ENCODE peak calls at places on chromosomes 13 and 19, in ten cellular contexts. P is stimulated activated naive CD4-positive, alpha-beta T cell; A is progenitor cell of endocrine pancreas; E is WTC11; F is DMS 273 treated with DMSO at 0.1 percent for 48 hours; K is CD8-positive, alpha-beta memory T cell; S is Calu3; D is adrenal gland; V is DMS153; B is iris pigment epithelial cell. W is an unnamed sample.

GRCh38 chr19:1936430-1936829 is 4.5 kb upstream of the CSNK1G2 start:
- DNase-seq in P (no peak), A (no peak), E (no peak), F (no peak), K (no peak), S (no peak), D (no peak), V (no peak), B (no peak), W (no peak)

GRCh38 chr13:76512676-76513277 is 373.4 kb downstream of the KCTD12 start:
- DNase-seq in P (no peak), A (no peak), E (no peak), F (peak; percentile 90), K (no peak), S (no peak), D (no peak), V (peak; percentile 92), B (peak; percentile 99), W (no peak)

GRCh38 chr19:12801466-12802266 is at the start of the genes PRDX2 and THSD8:
- DNase-seq in P (peak; percentile 31), A (peak; percentile 84), E (peak; percentile 82), F (peak; percentile 27), K (peak; percentile 65), S (peak; percentile 71), D (peak; percentile 89), V (peak; percentile 28), B (peak; percentile 72), W (peak; percentile 92)

GRCh38 chr19:49710372-49710951 is 19.5 kb downstream of the CPT1C start:
- DNase-seq in P (no peak), A (no peak), E (no peak), F (no peak), K (no peak), S (no peak), D (peak; percentile 41), V (no peak), B (peak; percentile 55), W (no peak)

GRCh38 chr13:65217459-65217858 is 2012.7 kb downstream of the PCDH9 start:
- DNase-seq in P (no peak), A (no peak), E (no peak), F (no peak), K (no peak), S (no peak), D (no peak), V (no peak), B (no peak), W (no peak)

GRCh38 chr13:50529154-50529882 is 314.2 kb downstream of the DLEU7 start:
- DNase-seq in P (no peak), A (no peak), E (peak; percentile 35), F (peak; percentile 71), K (no peak), S (peak; percentile 34), D (peak; percentile 80), V (peak; percentile 68), B (peak; percentile 82), W (peak; percentile 90)

GRCh38 chr19:4524808-4525562 is 6.7 kb upstream of the PLIN4 start:
- DNase-seq in P (peak; percentile 4), A (peak; percentile 51), E (peak; percentile 87), F (no peak), K (peak; percentile 43), S (peak; percentile 69), D (peak; percentile 61), V (peak; percentile 16), B (peak; percentile 27), W (peak; percentile 90)

GRCh38 chr19:7690779-7691258 is 10.2 kb downstream of the TRAPPC5 start:
- DNase-seq in P (no peak), A (no peak), E (no peak), F (no peak), K (no peak), S (no peak), D (no peak), V (no peak), B (no peak), W (no peak)

GRCh38 chr13:30318026-30318425 is 10.7 kb upstream of the KATNAL1 start:
- DNase-seq in P (no peak), A (no peak), E (no peak), F (no peak), K (no peak), S (no peak), D (no peak), V (no peak), B (no peak), W (no peak)

GRCh38 chr19:21907516-21907915 is 71.5 kb upstream of the ZNF43 start:
- DNase-seq in P (no peak), A (no peak), E (no peak), F (no peak), K (no peak), S (no peak), D (no peak), V (no peak), B (no peak), W (no peak)

GRCh38 chr13:42001580-42001979 is 40.7 kb upstream of the VWA8 start:
- DNase-seq in P (no peak), A (no peak), E (peak; percentile 16), F (no peak), K (no peak), S (peak; percentile 7), D (peak; percentile 67), V (no peak), B (peak; percentile 94), W (no peak)

GRCh38 chr13:84870190-84870589 is 929.0 kb downstream of the SLITRK6 start:
- DNase-seq in P (no peak), A (no peak), E (peak; percentile 25), F (no peak), K (no peak), S (no peak), D (no peak), V (no peak), B (no peak), W (no peak)

GRCh38 chr13:44273991-44274810 is 99.4 kb upstream of the SERP2 start:
- DNase-seq in P (peak; percentile 74), A (no peak), E (no peak), F (no peak), K (peak; percentile 78), S (peak; percentile 2), D (no peak), V (peak; percentile 62), B (peak; percentile 85), W (no peak)

GRCh38 chr13:113559061-113559460 is 25.5 kb upstream of the TFDP1 start:
- DNase-seq in P (no peak), A (no peak), E (no peak), F (no peak), K (no peak), S (no peak), D (no peak), V (no peak), B (no peak), W (peak; percentile 41)

GRCh38 chr13:52459668-52460067 is 4.4 kb downstream of the CKAP2 start:
- DNase-seq in P (no peak), A (no peak), E (no peak), F (no peak), K (no peak), S (no peak), D (peak; percentile 16), V (no peak), B (peak; percentile 86), W (no peak)

GRCh38 chr13:31987535-31988170 is 43.9 kb upstream of the FRY start:
- DNase-seq in P (no peak), A (no peak), E (no peak), F (no peak), K (no peak), S (no peak), D (no peak), V (no peak), B (no peak), W (no peak)

GRCh38 chr19:34556500-34556899 is 74.9 kb downstream of the WTIP start:
- DNase-seq in P (no peak), A (no peak), E (peak; percentile 77), F (no peak), K (no peak), S (peak; percentile 60), D (no peak), V (no peak), B (peak; percentile 4), W (no peak)

GRCh38 chr19:3338541-3339181 is 27.7 kb upstream of the NFIC start:
- DNase-seq in P (peak; percentile 69), A (no peak), E (no peak), F (no peak), K (peak; percentile 73), S (peak; percentile 25), D (peak; percentile 34), V (peak; percentile 76), B (no peak), W (peak; percentile 60)

GRCh38 chr13:38527140-38527539 is 159.7 kb upstream of the FREM2 start:
- DNase-seq in P (no peak), A (no peak), E (no peak), F (no peak), K (no peak), S (no peak), D (no peak), V (no peak), B (no peak), W (no peak)

GRCh38 chr19:3176715-3177501 is 1.7 kb upstream of the S1PR4 start:
- DNase-seq in P (no peak), A (no peak), E (no peak), F (no peak), K (peak; percentile 47), S (peak; percentile 69), D (no peak), V (no peak), B (peak; percentile 59), W (peak; percentile 87)